ENCODE peak calls at places on chromosomes 16 and 17, in ten cellular contexts. One of them, this sample, is unnamed. For H3K4me1, the result is how much of the 10 kb centered on the place peaks cover.

GRCh38 chr17:64216030-64216384 is 47.1 kb downstream of the TEX2 start:
- DNase-seq in ascending aorta: no peak
- DNase-seq in keratinocyte: no peak
- DNase-seq in tibial nerve: no peak
- DNase-seq in effector memory CD4-positive, alpha-beta T cell: no peak
- DNase-seq in esophagus muscularis mucosa: no peak
- DNase-seq in A549: no peak
- DNase-seq in mesenchymal stem cell: no peak
- DNase-seq in Panc1: no peak
- DNase-seq in tibial artery: no peak
- DNase-seq in this sample: no peak

GRCh38 chr17:64171041-64171440 is 41.1 kb upstream of the ERN1 start:
- DNase-seq in keratinocyte: peak
- DNase-seq in mesenchymal stem cell: no peak
- DNase-seq in esophagus muscularis mucosa: no peak
- DNase-seq in effector memory CD4-positive, alpha-beta T cell: no peak
- DNase-seq in tibial artery: no peak
- DNase-seq in tibial nerve: no peak
- DNase-seq in A549: no peak
- DNase-seq in Panc1: no peak
- DNase-seq in ascending aorta: no peak
- DNase-seq in this sample: no peak

GRCh38 chr16:11202260-11203091 is 53.5 kb downstream of the SOCS1 start:
- DNase-seq in Panc1: peak
- DNase-seq in ascending aorta: no peak
- DNase-seq in effector memory CD4-positive, alpha-beta T cell: no peak
- DNase-seq in keratinocyte: no peak
- DNase-seq in esophagus muscularis mucosa: no peak
- DNase-seq in mesenchymal stem cell: peak
- DNase-seq in A549: no peak
- DNase-seq in tibial nerve: no peak
- DNase-seq in tibial artery: no peak
- DNase-seq in this sample: no peak

GRCh38 chr17:82446649-82447048 is 3.9 kb downstream of the CYBC1 start:
- DNase-seq in effector memory CD4-positive, alpha-beta T cell: no peak
- DNase-seq in keratinocyte: no peak
- DNase-seq in tibial artery: no peak
- DNase-seq in esophagus muscularis mucosa: no peak
- DNase-seq in ascending aorta: no peak
- DNase-seq in tibial nerve: no peak
- DNase-seq in Panc1: no peak
- DNase-seq in A549: no peak
- DNase-seq in mesenchymal stem cell: no peak
- DNase-seq in this sample: no peak

GRCh38 chr16:88920618-88921602 is 54.5 kb upstream of the PABPN1L start:
- DNase-seq in mesenchymal stem cell: peak
- DNase-seq in A549: no peak
- DNase-seq in esophagus muscularis mucosa: peak
- DNase-seq in effector memory CD4-positive, alpha-beta T cell: no peak
- DNase-seq in Panc1: no peak
- DNase-seq in tibial artery: no peak
- DNase-seq in ascending aorta: no peak
- DNase-seq in tibial nerve: peak
- DNase-seq in keratinocyte: no peak
- DNase-seq in this sample: peak

GRCh38 chr16:116015-116414 is 22.5 kb downstream of the NPRL3 start:
- DNase-seq in A549: no peak
- DNase-seq in ascending aorta: no peak
- DNase-seq in tibial artery: no peak
- DNase-seq in effector memory CD4-positive, alpha-beta T cell: no peak
- DNase-seq in tibial nerve: no peak
- DNase-seq in Panc1: no peak
- DNase-seq in keratinocyte: no peak
- DNase-seq in esophagus muscularis mucosa: no peak
- DNase-seq in mesenchymal stem cell: no peak
- DNase-seq in this sample: no peak

GRCh38 chr16:89970011-89970410 is 21.5 kb downstream of the DEF8 start:
- DNase-seq in effector memory CD4-positive, alpha-beta T cell: no peak
- DNase-seq in esophagus muscularis mucosa: no peak
- DNase-seq in A549: no peak
- DNase-seq in mesenchymal stem cell: no peak
- DNase-seq in ascending aorta: no peak
- DNase-seq in tibial nerve: no peak
- DNase-seq in Panc1: no peak
- DNase-seq in keratinocyte: no peak
- DNase-seq in tibial artery: no peak
- DNase-seq in this sample: no peak

GRCh38 chr16:11257131-11257938 is 1.3 kb upstream of the SOCS1 start:
- DNase-seq in ascending aorta: no peak
- DNase-seq in tibial artery: peak
- DNase-seq in mesenchymal stem cell: peak
- DNase-seq in effector memory CD4-positive, alpha-beta T cell: peak
- DNase-seq in esophagus muscularis mucosa: no peak
- DNase-seq in keratinocyte: peak
- DNase-seq in Panc1: no peak
- DNase-seq in A549: peak
- DNase-seq in tibial nerve: peak
- DNase-seq in this sample: peak

DNA sequence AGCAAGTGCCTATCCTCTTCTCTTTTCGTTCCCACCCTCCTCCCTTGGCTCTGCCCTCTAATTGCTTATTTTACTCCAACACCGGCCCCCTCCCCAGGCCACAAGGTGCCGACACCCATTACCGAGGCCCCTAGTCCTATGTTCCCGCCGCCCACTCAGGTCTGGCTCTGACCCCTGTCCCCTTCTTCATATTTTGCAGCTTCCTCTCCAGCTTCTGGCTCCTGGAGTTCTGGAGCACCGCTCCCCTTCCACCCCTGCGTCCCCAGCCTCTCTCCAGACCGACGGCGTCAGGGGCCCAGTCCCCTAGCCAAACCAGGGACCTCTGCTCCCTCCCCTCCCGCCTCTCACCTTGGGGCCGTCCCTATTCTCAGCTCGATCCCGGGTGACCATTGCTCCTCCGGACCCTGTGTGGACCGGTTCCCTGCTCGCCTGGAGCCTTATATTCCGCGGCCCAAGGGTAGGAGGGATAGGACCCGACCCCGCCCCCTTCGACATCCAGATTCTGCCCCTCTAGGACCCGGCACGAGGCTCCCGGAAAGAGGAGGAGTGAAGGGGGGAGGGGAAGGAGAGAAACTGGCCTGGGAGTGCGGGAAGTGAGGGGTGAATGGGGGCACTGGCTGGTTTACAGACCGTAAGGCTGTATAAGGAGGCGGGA is at the start of gene HES7:
- DNase-seq in esophagus muscularis mucosa: no peak
- DNase-seq in ascending aorta: no peak
- DNase-seq in keratinocyte: no peak
- DNase-seq in tibial nerve: no peak
- DNase-seq in effector memory CD4-positive, alpha-beta T cell: no peak
- DNase-seq in A549: no peak
- DNase-seq in Panc1: no peak
- DNase-seq in mesenchymal stem cell: peak
- DNase-seq in tibial artery: no peak
- DNase-seq in this sample: no peak
- H3K4me3 ChIP-seq in esophagus muscularis mucosa: peak
- H3K4me3 ChIP-seq in ascending aorta: peak
- H3K4me3 ChIP-seq in keratinocyte: peak
- H3K4me3 ChIP-seq in tibial nerve: peak
- H3K4me3 ChIP-seq in effector memory CD4-positive, alpha-beta T cell: peak
- H3K4me3 ChIP-seq in A549: peak
- H3K4me3 ChIP-seq in Panc1: peak
- H3K4me3 ChIP-seq in mesenchymal stem cell: peak
- H3K4me3 ChIP-seq in tibial artery: peak
- H3K4me3 ChIP-seq in this sample: peak

DNA sequence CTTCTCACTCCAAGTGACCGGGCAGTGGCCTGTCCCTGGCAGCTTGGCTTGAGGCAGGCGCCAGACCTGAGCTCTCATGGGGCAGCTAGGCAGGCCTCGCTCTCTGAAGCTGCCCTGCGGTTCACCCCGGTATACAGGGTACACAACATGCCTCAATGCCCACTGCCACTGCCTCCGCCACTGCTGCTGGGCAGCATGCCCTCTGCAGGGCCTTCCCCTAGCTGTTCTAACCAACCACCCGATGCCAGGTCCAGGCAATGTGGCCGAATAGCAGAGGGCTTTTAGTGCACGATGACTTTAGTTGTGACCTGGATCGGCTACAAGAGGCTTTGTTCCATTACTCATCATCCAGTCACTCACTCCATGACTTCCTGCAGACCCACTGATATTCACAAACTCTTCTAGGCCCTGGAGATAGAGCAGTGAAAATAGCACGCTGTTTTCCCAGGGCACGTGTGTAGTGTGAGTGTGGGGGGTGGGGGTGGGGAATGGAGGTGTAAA is 19.7 kb downstream of the CDC42EP4 start:
- DNase-seq in Panc1: no peak
- DNase-seq in keratinocyte: no peak
- DNase-seq in tibial artery: peak
- DNase-seq in tibial nerve: no peak
- DNase-seq in A549: no peak
- DNase-seq in ascending aorta: peak
- DNase-seq in effector memory CD4-positive, alpha-beta T cell: no peak
- DNase-seq in mesenchymal stem cell: peak
- DNase-seq in esophagus muscularis mucosa: no peak
- DNase-seq in this sample: no peak
- H3K4me1 ChIP-seq in Panc1: half or more
- H3K4me1 ChIP-seq in keratinocyte: under half
- H3K4me1 ChIP-seq in tibial artery: half or more
- H3K4me1 ChIP-seq in tibial nerve: half or more
- H3K4me1 ChIP-seq in A549: half or more
- H3K4me1 ChIP-seq in ascending aorta: under half
- H3K4me1 ChIP-seq in effector memory CD4-positive, alpha-beta T cell: under half
- H3K4me1 ChIP-seq in mesenchymal stem cell: under half
- H3K4me1 ChIP-seq in esophagus muscularis mucosa: half or more
- H3K4me1 ChIP-seq in this sample: under half

GRCh38 chr17:9984768-9985167 is 79.7 kb upstream of the RCVRN start:
- DNase-seq in ascending aorta: no peak
- DNase-seq in mesenchymal stem cell: no peak
- DNase-seq in Panc1: no peak
- DNase-seq in tibial artery: no peak
- DNase-seq in tibial nerve: no peak
- DNase-seq in effector memory CD4-positive, alpha-beta T cell: no peak
- DNase-seq in esophagus muscularis mucosa: no peak
- DNase-seq in A549: no peak
- DNase-seq in keratinocyte: no peak
- DNase-seq in this sample: no peak

GRCh38 chr17:9985622-9986021 is 80.6 kb upstream of the RCVRN start:
- DNase-seq in effector memory CD4-positive, alpha-beta T cell: no peak
- DNase-seq in esophagus muscularis mucosa: no peak
- DNase-seq in tibial artery: no peak
- DNase-seq in A549: no peak
- DNase-seq in keratinocyte: no peak
- DNase-seq in Panc1: no peak
- DNase-seq in mesenchymal stem cell: no peak
- DNase-seq in tibial nerve: no peak
- DNase-seq in ascending aorta: no peak
- DNase-seq in this sample: no peak

GRCh38 chr17:9991351-9991750 is 86.3 kb upstream of the RCVRN start:
- DNase-seq in esophagus muscularis mucosa: no peak
- DNase-seq in tibial nerve: no peak
- DNase-seq in ascending aorta: no peak
- DNase-seq in mesenchymal stem cell: no peak
- DNase-seq in Panc1: no peak
- DNase-seq in keratinocyte: no peak
- DNase-seq in A549: no peak
- DNase-seq in tibial artery: no peak
- DNase-seq in effector memory CD4-positive, alpha-beta T cell: no peak
- DNase-seq in this sample: no peak

GRCh38 chr17:9986754-9987382 is 81.8 kb upstream of the RCVRN start:
- DNase-seq in mesenchymal stem cell: no peak
- DNase-seq in A549: no peak
- DNase-seq in keratinocyte: no peak
- DNase-seq in ascending aorta: no peak
- DNase-seq in esophagus muscularis mucosa: no peak
- DNase-seq in tibial artery: no peak
- DNase-seq in effector memory CD4-positive, alpha-beta T cell: no peak
- DNase-seq in Panc1: no peak
- DNase-seq in tibial nerve: no peak
- DNase-seq in this sample: no peak

GRCh38 chr17:9987779-9988585 is 82.9 kb upstream of the RCVRN start:
- DNase-seq in esophagus muscularis mucosa: no peak
- DNase-seq in keratinocyte: no peak
- DNase-seq in Panc1: peak
- DNase-seq in ascending aorta: no peak
- DNase-seq in effector memory CD4-positive, alpha-beta T cell: no peak
- DNase-seq in tibial nerve: no peak
- DNase-seq in tibial artery: no peak
- DNase-seq in mesenchymal stem cell: peak
- DNase-seq in A549: peak
- DNase-seq in this sample: no peak
- H3K27ac ChIP-seq in esophagus muscularis mucosa: no peak
- H3K27ac ChIP-seq in keratinocyte: no peak
- H3K27ac ChIP-seq in Panc1: no peak
- H3K27ac ChIP-seq in ascending aorta: no peak
- H3K27ac ChIP-seq in effector memory CD4-positive, alpha-beta T cell: no peak
- H3K27ac ChIP-seq in tibial nerve: no peak
- H3K27ac ChIP-seq in tibial artery: no peak
- H3K27ac ChIP-seq in mesenchymal stem cell: no peak
- H3K27ac ChIP-seq in A549: no peak
- H3K27ac ChIP-seq in this sample: no peak

DNA sequence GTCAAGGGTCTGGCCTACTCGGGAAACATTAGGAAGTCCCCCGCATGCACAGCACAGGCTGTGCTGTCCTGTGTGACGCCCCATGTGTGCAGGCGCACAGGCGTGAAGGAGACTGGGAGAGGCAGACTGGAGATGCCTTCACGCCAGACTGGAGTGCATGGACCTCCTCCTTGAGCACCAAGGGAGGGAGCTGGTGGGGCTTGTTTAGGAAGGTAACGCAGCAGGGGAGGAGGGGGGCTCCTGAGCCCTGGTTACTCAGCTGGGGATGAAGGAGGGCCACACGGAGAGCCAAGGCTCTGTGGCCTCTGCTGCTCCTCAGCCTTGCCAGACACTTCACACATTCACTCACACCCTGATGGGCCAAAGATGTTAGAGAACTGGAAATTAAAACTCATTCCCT is 7.7 kb downstream of the HSDL1 start:
- DNase-seq in tibial nerve: no peak
- DNase-seq in A549: no peak
- DNase-seq in mesenchymal stem cell: no peak
- DNase-seq in ascending aorta: no peak
- DNase-seq in keratinocyte: no peak
- DNase-seq in tibial artery: no peak
- DNase-seq in Panc1: no peak
- DNase-seq in esophagus muscularis mucosa: no peak
- DNase-seq in effector memory CD4-positive, alpha-beta T cell: no peak
- DNase-seq in this sample: no peak
- H3K4me3 ChIP-seq in tibial nerve: no peak
- H3K4me3 ChIP-seq in A549: no peak
- H3K4me3 ChIP-seq in mesenchymal stem cell: peak
- H3K4me3 ChIP-seq in ascending aorta: no peak
- H3K4me3 ChIP-seq in keratinocyte: no peak
- H3K4me3 ChIP-seq in tibial artery: no peak
- H3K4me3 ChIP-seq in Panc1: no peak
- H3K4me3 ChIP-seq in esophagus muscularis mucosa: no peak
- H3K4me3 ChIP-seq in effector memory CD4-positive, alpha-beta T cell: no peak
- H3K4me3 ChIP-seq in this sample: no peak

GRCh38 chr16:70255584-70255983 is 3.8 kb upstream of the EXOSC6 start:
- DNase-seq in Panc1: no peak
- DNase-seq in esophagus muscularis mucosa: no peak
- DNase-seq in tibial nerve: no peak
- DNase-seq in ascending aorta: no peak
- DNase-seq in effector memory CD4-positive, alpha-beta T cell: no peak
- DNase-seq in A549: no peak
- DNase-seq in mesenchymal stem cell: no peak
- DNase-seq in keratinocyte: no peak
- DNase-seq in tibial artery: peak
- DNase-seq in this sample: no peak
- H3K4me1 ChIP-seq in Panc1: under half
- H3K4me1 ChIP-seq in esophagus muscularis mucosa: under half
- H3K4me1 ChIP-seq in tibial nerve: under half
- H3K4me1 ChIP-seq in ascending aorta: under half
- H3K4me1 ChIP-seq in effector memory CD4-positive, alpha-beta T cell: under half
- H3K4me1 ChIP-seq in A549: under half
- H3K4me1 ChIP-seq in mesenchymal stem cell: under half
- H3K4me1 ChIP-seq in keratinocyte: under half
- H3K4me1 ChIP-seq in tibial artery: under half
- H3K4me1 ChIP-seq in this sample: under half

This sample was measured in lung.